ENCODE peak calls at places on chromosomes 16 and 17, in ten cellular contexts. L is heart right ventricle, J is fibroblast of pulmonary artery, C is GM06990, F is RWPE2, K is adrenal gland, P is transverse colon, X is AG04450, T is foreskin fibroblast, H is cardiac muscle cell. Z is an unnamed sample.

GRCh38 chr17:51423421-51424160 is 163.2 kb downstream of the UTP18 start:
- DNase-seq in L (no peak), J (no peak), C (no peak), F (no peak), K (no peak), P (no peak), X (no peak), T (no peak), H (no peak), Z (no peak)

GRCh38 chr16:75477680-75478473 is 13.4 kb upstream of the TMEM170A start:
- DNase-seq in L (no peak), J (no peak), C (no peak), F (no peak), K (no peak), P (no peak), X (no peak), T (no peak), H (no peak), Z (no peak)

GRCh38 chr16:49366669-49367068 is 6.9 kb upstream of the C16orf78 start:
- DNase-seq in L (no peak), J (no peak), C (no peak), F (no peak), K (no peak), P (no peak), X (no peak), T (no peak), H (no peak), Z (no peak)

GRCh38 chr16:88939814-88940195 is 37.2 kb downstream of the CBFA2T3 start:
- DNase-seq in L (peak), J (no peak), C (no peak), F (no peak), K (peak), P (no peak), X (no peak), T (no peak), H (no peak), Z (no peak)

GRCh38 chr16:1946495-1947368 is 3.7 kb upstream of the MSRB1 start:
- DNase-seq in L (no peak), J (no peak), C (no peak), F (peak), K (no peak), P (no peak), X (no peak), T (no peak), H (no peak), Z (no peak)

GRCh38 chr17:79094261-79094660 is 19.6 kb downstream of the ENGASE start:
- DNase-seq in L (no peak), J (no peak), C (no peak), F (no peak), K (no peak), P (no peak), X (no peak), T (no peak), H (no peak), Z (no peak)

GRCh38 chr17:83133302-83134121 is 54.1 kb downstream of the METRNL start:
- DNase-seq in L (no peak), J (no peak), C (no peak), F (no peak), K (peak), P (peak), X (no peak), T (no peak), H (no peak), Z (no peak)

GRCh38 chr16:50771366-50771765 is 29.5 kb downstream of the CYLD start:
- DNase-seq in L (no peak), J (peak), C (no peak), F (no peak), K (no peak), P (no peak), X (peak), T (peak), H (no peak), Z (no peak)

GRCh38 chr17:43998552-43998951 is 5.9 kb upstream of the NAGS start:
- DNase-seq in L (no peak), J (peak), C (no peak), F (no peak), K (no peak), P (no peak), X (no peak), T (peak), H (peak), Z (no peak)

GRCh38 chr17:16486373-16487250 is 5.4 kb downstream of the LRRC75A start:
- DNase-seq in L (peak), J (peak), C (no peak), F (peak), K (peak), P (peak), X (no peak), T (peak), H (peak), Z (peak)

GRCh38 chr16:2816751-2817495 is at the start of gene PRSS21:
- DNase-seq in L (no peak), J (no peak), C (peak), F (peak), K (no peak), P (peak), X (no peak), T (no peak), H (no peak), Z (no peak)

GRCh38 chr16:1825864-1826690 is 548 bp downstream of the HAGH start:
- DNase-seq in L (peak), J (peak), C (peak), F (no peak), K (peak), P (peak), X (peak), T (peak), H (peak), Z (no peak)

GRCh38 chr16:2686912-2687507 is 4.7 kb downstream of the KCTD5 start:
- DNase-seq in L (no peak), J (no peak), C (peak), F (peak), K (no peak), P (peak), X (no peak), T (no peak), H (no peak), Z (no peak)

GRCh38 chr17:83199500-83200201 is 120.2 kb downstream of the METRNL start:
- DNase-seq in L (peak), J (no peak), C (peak), F (peak), K (peak), P (peak), X (no peak), T (peak), H (no peak), Z (no peak)

GRCh38 chr17:79520893-79521210 is 90.0 kb downstream of the RBFOX3 start:
- DNase-seq in L (no peak), J (no peak), C (no peak), F (no peak), K (no peak), P (no peak), X (no peak), T (no peak), H (no peak), Z (no peak)

GRCh38 chr16:75952124-75952523 is 225.8 kb upstream of the CPHXL start:
- DNase-seq in L (no peak), J (no peak), C (no peak), F (no peak), K (no peak), P (no peak), X (no peak), T (no peak), H (no peak), Z (no peak)

GRCh38 chr16:59260892-59261291 is 526.8 kb upstream of the GOT2 start:
- DNase-seq in L (no peak), J (no peak), C (no peak), F (no peak), K (no peak), P (no peak), X (no peak), T (no peak), H (no peak), Z (no peak)

GRCh38 chr17:78325076-78325712 is 34.7 kb downstream of the SOCS3 start:
- DNase-seq in L (peak), J (peak), C (no peak), F (no peak), K (peak), P (peak), X (no peak), T (peak), H (peak), Z (no peak)

GRCh38 chr16:85514601-85515318 is 98.4 kb upstream of the GSE1 start:
- DNase-seq in L (peak), J (peak), C (no peak), F (peak), K (peak), P (peak), X (peak), T (peak), H (peak), Z (peak)

GRCh38 chr16:75244844-75245758 is 6.3 kb downstream of the BCAR1 start:
- DNase-seq in L (peak), J (peak), C (peak), F (peak), K (peak), P (peak), X (peak), T (peak), H (peak), Z (peak)

GRCh38 chr17:79072544-79072943 is 2.1 kb upstream of the ENGASE start:
- DNase-seq in L (no peak), J (no peak), C (no peak), F (no peak), K (no peak), P (no peak), X (no peak), T (no peak), H (no peak), Z (no peak)

GRCh38 chr17:8118769-8119574 is 658 bp upstream of the ALOXE3 start:
- DNase-seq in L (peak), J (peak), C (peak), F (no peak), K (peak), P (peak), X (peak), T (peak), H (peak), Z (no peak)

GRCh38 chr16:75236232-75236631 is 15.2 kb downstream of the BCAR1 start:
- DNase-seq in L (no peak), J (no peak), C (no peak), F (no peak), K (no peak), P (no peak), X (no peak), T (no peak), H (no peak), Z (no peak)

GRCh38 chr17:59617141-59617757 is 2.4 kb upstream of the CLTC start:
- DNase-seq in L (no peak), J (no peak), C (no peak), F (no peak), K (no peak), P (no peak), X (no peak), T (no peak), H (no peak), Z (peak)

GRCh38 chr16:57628008-57628781 is at the start of gene ADGRG1:
- DNase-seq in L (peak), J (peak), C (no peak), F (peak), K (peak), P (no peak), X (peak), T (peak), H (peak), Z (peak)
- TF ChIP-seq CTCF in L (no peak), J (no peak), C (no peak), F (no peak), K (no peak), P (no peak), X (no peak), T (no peak), H (peak), Z (no peak)

DNA sequence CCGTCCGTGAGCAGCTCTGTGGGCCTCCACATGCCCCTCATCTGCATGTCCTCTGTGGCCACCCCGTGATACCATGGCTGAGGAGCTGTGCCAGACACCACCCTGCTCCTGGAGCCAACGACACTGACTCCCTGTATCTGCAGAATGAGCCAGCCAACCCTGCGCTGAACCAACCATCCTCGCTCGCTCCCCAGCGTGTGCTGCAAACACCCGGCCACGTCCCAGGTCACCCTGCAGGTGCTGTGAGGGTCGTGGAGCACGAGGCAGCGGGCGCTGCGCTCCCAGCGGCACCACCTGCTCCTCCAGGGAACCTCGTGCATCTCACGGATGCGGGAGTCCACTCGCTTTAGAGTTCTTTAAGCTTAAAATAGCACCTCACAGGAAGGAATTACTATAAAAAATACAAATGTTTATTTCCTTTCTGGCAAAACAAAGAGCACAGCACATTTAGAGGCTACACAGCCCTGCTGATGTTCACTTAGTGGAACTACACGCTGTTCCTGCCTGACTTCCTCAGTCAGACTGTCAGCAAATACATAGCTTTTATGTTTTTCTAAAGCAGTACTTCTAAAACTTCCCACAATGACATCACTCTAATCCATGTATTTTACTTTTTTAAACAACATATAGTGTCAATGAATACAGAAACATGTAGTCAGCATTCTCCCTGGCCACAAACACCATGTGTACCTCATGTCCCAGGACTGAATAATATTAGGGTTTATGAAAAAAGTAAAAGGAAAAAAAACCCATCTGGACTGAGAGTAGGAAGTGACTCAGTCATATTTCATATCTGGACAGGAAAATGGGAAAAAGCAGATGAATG is 43.5 kb downstream of the MAP1LC3B start:
- DNase-seq in L (peak), J (peak), C (no peak), F (no peak), K (no peak), P (no peak), X (peak), T (peak), H (peak), Z (no peak)
- H3K4me3 ChIP-seq in L (peak), J (peak), C (no peak), F (no peak), K (no peak), P (no peak), X (peak), T (peak), H (no peak), Z (no peak)

GRCh38 chr17:34076743-34077631 is 178.1 kb upstream of the CCL2 start:
- DNase-seq in L (no peak), J (no peak), C (no peak), F (no peak), K (no peak), P (no peak), X (no peak), T (no peak), H (no peak), Z (no peak)

GRCh38 chr17:34082404-34082803 is 172.7 kb upstream of the CCL2 start:
- DNase-seq in L (no peak), J (no peak), C (no peak), F (no peak), K (no peak), P (no peak), X (no peak), T (no peak), H (no peak), Z (no peak)

DNA sequence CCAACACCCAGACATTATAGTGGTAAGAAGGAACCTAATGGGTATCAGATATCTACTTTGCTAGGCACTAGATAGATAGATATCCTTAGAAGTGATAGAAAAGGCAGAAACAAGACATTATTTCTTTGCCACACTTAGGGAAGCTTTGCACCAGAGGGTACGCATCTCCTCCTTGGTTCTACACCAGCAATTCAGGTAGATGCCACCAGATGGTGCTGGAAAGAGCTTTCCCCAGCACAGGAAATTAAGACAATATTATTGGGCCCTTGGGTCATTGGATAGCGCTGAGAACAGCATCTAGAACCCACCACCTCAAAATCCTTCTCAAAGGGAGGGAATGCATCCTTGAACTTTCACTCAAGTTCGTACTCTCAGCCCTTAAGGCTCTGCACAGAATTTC is 173.8 kb upstream of the CCL2 start:
- DNase-seq in L (no peak), J (peak), C (no peak), F (no peak), K (no peak), P (no peak), X (no peak), T (no peak), H (peak), Z (no peak)
- TF ChIP-seq CTCF in L (peak), J (peak), C (peak), F (peak), K (peak), P (no peak), X (peak), T (peak), H (peak), Z (peak)

GRCh38 chr17:3735515-3735914 is 11.8 kb downstream of the HASPIN start:
- DNase-seq in L (no peak), J (no peak), C (no peak), F (no peak), K (no peak), P (no peak), X (no peak), T (no peak), H (no peak), Z (no peak)

GRCh38 chr17:3740611-3741073 is 16.9 kb downstream of the HASPIN start:
- DNase-seq in L (no peak), J (no peak), C (peak), F (no peak), K (no peak), P (peak), X (no peak), T (no peak), H (no peak), Z (no peak)

GRCh38 chr17:3739422-3740124 is 15.9 kb downstream of the HASPIN start:
- DNase-seq in L (no peak), J (no peak), C (no peak), F (no peak), K (no peak), P (no peak), X (no peak), T (no peak), H (no peak), Z (no peak)

GRCh38 chr17:3744032-3744431 is 20.3 kb downstream of the HASPIN start:
- DNase-seq in L (no peak), J (no peak), C (no peak), F (no peak), K (no peak), P (no peak), X (no peak), T (no peak), H (no peak), Z (no peak)

GRCh38 chr17:3738562-3739295 is 15.0 kb downstream of the HASPIN start:
- DNase-seq in L (no peak), J (no peak), C (no peak), F (no peak), K (no peak), P (peak), X (no peak), T (no peak), H (no peak), Z (peak)
- H3K4me3 ChIP-seq in L (peak), J (no peak), C (no peak), F (no peak), K (no peak), P (no peak), X (no peak), T (peak), H (no peak), Z (peak)

GRCh38 chr17:68255731-68256538 is 8.1 kb downstream of the AMZ2 start:
- DNase-seq in L (no peak), J (no peak), C (no peak), F (no peak), K (no peak), P (no peak), X (no peak), T (no peak), H (peak), Z (no peak)

GRCh38 chr17:68255151-68255550 is 7.3 kb downstream of the AMZ2 start:
- DNase-seq in L (no peak), J (no peak), C (no peak), F (no peak), K (no peak), P (no peak), X (no peak), T (no peak), H (no peak), Z (no peak)

GRCh38 chr17:68257924-68258323 is 10.1 kb downstream of the AMZ2 start:
- DNase-seq in L (no peak), J (no peak), C (no peak), F (no peak), K (no peak), P (no peak), X (no peak), T (no peak), H (no peak), Z (no peak)

GRCh38 chr17:68260051-68260762 is 12.4 kb downstream of the AMZ2 start:
- DNase-seq in L (no peak), J (no peak), C (no peak), F (no peak), K (no peak), P (no peak), X (no peak), T (peak), H (no peak), Z (peak)
- TF ChIP-seq CTCF in L (no peak), J (no peak), C (no peak), F (no peak), K (no peak), P (no peak), X (no peak), T (no peak), H (no peak), Z (no peak)

DNA sequence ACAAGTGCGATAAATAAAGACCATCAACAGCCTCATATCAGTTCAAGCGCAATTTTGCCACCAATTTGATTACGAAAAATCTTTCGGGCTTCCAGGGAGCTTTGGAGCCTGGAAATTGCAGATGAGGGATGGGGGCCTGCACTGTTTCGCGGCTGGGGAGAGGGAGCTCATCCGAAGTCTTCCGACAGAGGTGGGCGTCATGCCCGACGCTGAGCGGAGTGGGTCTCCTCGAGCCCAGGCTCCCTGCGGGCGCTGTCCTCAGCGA is 115.9 kb upstream of the SMURF2 start:
- DNase-seq in L (no peak), J (no peak), C (no peak), F (no peak), K (no peak), P (no peak), X (no peak), T (no peak), H (no peak), Z (no peak)
- H3K4me3 ChIP-seq in L (peak), J (no peak), C (peak), F (no peak), K (peak), P (peak), X (no peak), T (peak), H (no peak), Z (no peak)

GRCh38 chr17:61410555-61411089 is 11.0 kb downstream of the TBX2 start:
- DNase-seq in L (peak), J (peak), C (peak), F (peak), K (peak), P (peak), X (peak), T (peak), H (peak), Z (no peak)
- TF ChIP-seq CTCF in L (peak), J (peak), C (peak), F (no peak), K (peak), P (peak), X (peak), T (peak), H (peak), Z (peak)